ENCODE peak calls at places on chromosomes 16 and 17, in eight cellular contexts. G, B, D, Y, W, V, K and R are unnamed samples.

GRCh38 chr16:85321856-85322271 is 209.6 kb upstream of the CIBAR2 start:
- DNase-seq in G (peak; percentile 92), D (peak; percentile 96), Y (peak; percentile 80), K (no peak), V (no peak), B (no peak), W (peak; percentile 82), R (peak; percentile 86)

GRCh38 chr16:31073823-31074072 is 292 bp downstream of the ZNF668 start:
- DNase-seq in G (no peak), B (no peak), V (no peak), K (no peak), D (no peak), W (no peak), Y (no peak), R (no peak)

GRCh38 chr17:77222356-77222755 is 81.6 kb downstream of the SEC14L1 start:
- DNase-seq in Y (no peak), K (no peak), W (no peak), G (no peak), D (peak; percentile 48), V (no peak), B (no peak), R (no peak)

GRCh38 chr17:10797848-10798328 is 6.0 kb downstream of the TMEM238L start:
- DNase-seq in W (no peak), D (no peak), Y (peak; percentile 11), K (no peak), V (no peak), B (no peak), G (no peak), R (no peak)

GRCh38 chr17:45977976-45978626 is 20.9 kb upstream of the STH start:
- DNase-seq in D (no peak), W (no peak), G (no peak), B (no peak), Y (no peak), V (no peak), K (no peak), R (no peak)

GRCh38 chr17:79353548-79353947 is 257.3 kb downstream of the RBFOX3 start:
- DNase-seq in G (no peak), W (no peak), B (no peak), D (no peak), Y (no peak), V (no peak), K (no peak), R (no peak)

GRCh38 chr16:87844374-87844733 is 25.0 kb downstream of the SLC7A5 start:
- DNase-seq in V (no peak), Y (no peak), G (no peak), W (no peak), D (no peak), K (no peak), B (no peak), R (no peak)

GRCh38 chr16:12901204-12901596 is 198 bp upstream of the SHISA9 start:
- DNase-seq in Y (peak; percentile 32), V (no peak), B (no peak), K (no peak), D (no peak), G (no peak), W (no peak), R (no peak)

GRCh38 chr16:67542464-67542863 is 13.8 kb downstream of the RIPOR1 start:
- DNase-seq in W (no peak), Y (peak; percentile 60), V (peak; percentile 51), D (no peak), K (no peak), B (peak; percentile 67), G (peak; percentile 88), R (no peak)

GRCh38 chr17:81101614-81102306 is 63.5 kb upstream of the PVALEF start:
- DNase-seq in K (peak; percentile 47), D (no peak), W (no peak), B (peak; percentile 84), G (peak; percentile 97), V (peak; percentile 76), Y (peak; percentile 92), R (no peak)

GRCh38 chr16:11100239-11100750 is 155.7 kb downstream of the SOCS1 start:
- DNase-seq in W (peak; percentile 90), V (no peak), Y (peak; percentile 91), B (no peak), G (peak; percentile 74), D (peak; percentile 81), K (peak; percentile 23), R (peak; percentile 91)

GRCh38 chr16:89720520-89720858 is 209 bp downstream of the VPS9D1 start:
- DNase-seq in G (no peak), Y (no peak), K (no peak), W (no peak), V (no peak), D (no peak), B (no peak), R (no peak)

GRCh38 chr17:38897671-38898290 is 27.6 kb upstream of the LASP1NB start:
- DNase-seq in Y (no peak), W (no peak), V (no peak), D (no peak), G (no peak), K (no peak), B (no peak), R (no peak)

GRCh38 chr16:29148867-29149272 is 164.0 kb downstream of the LAT start:
- DNase-seq in G (no peak), V (peak; percentile 48), K (no peak), D (no peak), B (no peak), Y (no peak), W (no peak), R (no peak)

GRCh38 chr16:73732681-73733080 is 563.9 kb upstream of the PSMD7 start:
- DNase-seq in G (no peak), K (no peak), Y (no peak), D (no peak), B (no peak), W (no peak), V (no peak), R (no peak)

GRCh38 chr16:69830534-69831211 is 68.5 kb downstream of the WWP2 start:
- DNase-seq in B (no peak), W (no peak), V (no peak), Y (peak; percentile 19), K (no peak), G (no peak), D (no peak), R (no peak)

GRCh38 chr16:9141813-9142212 is 50.4 kb downstream of the HAPSTR1 start:
- DNase-seq in V (no peak), W (no peak), B (no peak), K (no peak), G (no peak), D (no peak), Y (no peak), R (no peak)

GRCh38 chr16:14050297-14051027 is 20.7 kb upstream of the MRTFB start:
- DNase-seq in K (no peak), D (no peak), G (no peak), B (peak; percentile 12), V (no peak), W (no peak), Y (peak; percentile 43), R (no peak)

GRCh38 chr17:11389583-11389982 is 148.6 kb downstream of the SHISA6 start:
- DNase-seq in K (no peak), W (no peak), B (no peak), G (no peak), D (no peak), Y (no peak), V (no peak), R (no peak)

GRCh38 chr17:42403150-42403549 is 14.9 kb upstream of the STAT3 start:
- DNase-seq in Y (no peak), B (no peak), D (no peak), K (peak; percentile 21), W (no peak), G (no peak), V (no peak), R (no peak)

GRCh38 chr16:88759245-88759975 is 25.6 kb downstream of the PIEZO1 start:
- DNase-seq in B (no peak), V (no peak), D (no peak), Y (no peak), K (no peak), G (peak; percentile 57), W (no peak), R (no peak)

GRCh38 chr16:12231666-12232065 is 255.1 kb downstream of the SNX29 start:
- DNase-seq in B (no peak), W (peak; percentile 74), V (no peak), Y (peak; percentile 40), G (peak; percentile 68), D (peak; percentile 50), K (no peak), R (peak; percentile 50)

GRCh38 chr17:15912416-15912955 is 32.4 kb upstream of the ADORA2B start:
- DNase-seq in B (no peak), Y (no peak), D (no peak), K (no peak), G (no peak), W (no peak), V (no peak), R (no peak)

GRCh38 chr17:19286751-19287341 is 49.7 kb downstream of the EPN2 start:
- DNase-seq in K (no peak), D (no peak), B (no peak), G (no peak), W (no peak), Y (no peak), V (no peak), R (no peak)

GRCh38 chr17:47698749-47699535 is 5.0 kb downstream of the TBKBP1 start:
- DNase-seq in Y (peak; percentile 71), B (peak; percentile 88), V (peak; percentile 50), K (peak; percentile 22), G (peak; percentile 94), D (peak; percentile 23), W (no peak), R (no peak)

GRCh38 chr16:19842758-19843157 is 41.9 kb downstream of the GPRC5B start:
- DNase-seq in V (no peak), W (no peak), K (no peak), Y (no peak), G (no peak), D (no peak), B (no peak), R (no peak)

GRCh38 chr17:76048711-76049110 is 21.6 kb upstream of the EVPL start:
- DNase-seq in K (no peak), B (no peak), D (no peak), G (no peak), V (no peak), W (no peak), Y (no peak), R (no peak)

GRCh38 chr17:59151591-59151990 is 3.4 kb downstream of the SKA2 start:
- DNase-seq in W (no peak), G (no peak), K (no peak), V (no peak), Y (no peak), D (no peak), B (no peak), R (no peak)

GRCh38 chr16:24430937-24431760 is 108.2 kb upstream of the RBBP6 start:
- DNase-seq in D (no peak), Y (peak; percentile 38), K (no peak), G (no peak), B (peak; percentile 19), V (no peak), W (no peak), R (no peak)